ENCODE peak calls at places on chromosomes 1 and 21, in seven cellular contexts. O is NCI-H2029, J is kidney epithelial cell, K is SHP77, Z is epithelial cell of esophagus, H is fibroblast of lung, Y is endothelial cell. M is an unnamed sample.

GRCh38 chr21:45887121-45887611 is 94.4 kb upstream of the COL6A1 start:
- DNase-seq in O (no peak), J (no peak), K (peak), Z (no peak), H (peak), Y (no peak), M (no peak)

GRCh38 chr1:185681034-185681633 is 53.1 kb upstream of the HMCN1 start:
- DNase-seq in O (peak), J (peak), K (peak), Z (peak), H (peak), Y (peak), M (peak)

GRCh38 chr1:10195570-10195969 is 14.8 kb upstream of the KIF1B start:
- DNase-seq in O (no peak), J (no peak), K (no peak), Z (peak), H (peak), Y (no peak), M (no peak)

GRCh38 chr1:151158311-151158710 is 1.9 kb downstream of the TNFAIP8L2 start:
- DNase-seq in O (no peak), J (no peak), K (no peak), Z (no peak), H (no peak), Y (no peak), M (no peak)

GRCh38 chr1:236759252-236759859 is 35.7 kb upstream of the MTR start:
- DNase-seq in O (no peak), J (no peak), K (peak), Z (peak), H (peak), Y (peak), M (peak)

GRCh38 chr1:168801032-168801745 is 72.2 kb upstream of the DPT start:
- DNase-seq in O (no peak), J (no peak), K (no peak), Z (no peak), H (peak), Y (no peak), M (no peak)

GRCh38 chr1:99970713-99971255 is 988 bp downstream of the SLC35A3 start:
- DNase-seq in O (peak), J (no peak), K (no peak), Z (peak), H (no peak), Y (no peak), M (peak)

GRCh38 chr1:242586355-242586670 is 61.8 kb upstream of the PLD5 start:
- DNase-seq in O (no peak), J (no peak), K (no peak), Z (no peak), H (no peak), Y (no peak), M (no peak)

GRCh38 chr21:15210235-15210678 is 145.5 kb upstream of the NRIP1 start:
- DNase-seq in O (no peak), J (no peak), K (no peak), Z (peak), H (no peak), Y (no peak), M (no peak)

GRCh38 chr1:207711285-207711684 is 40.6 kb upstream of the CD46 start:
- DNase-seq in O (no peak), J (no peak), K (no peak), Z (no peak), H (no peak), Y (no peak), M (peak)

GRCh38 chr1:224503161-224504118 is 68.8 kb upstream of the WDR26 start:
- DNase-seq in O (peak), J (peak), K (peak), Z (peak), H (peak), Y (peak), M (peak)

GRCh38 chr1:115052454-115053083 is 22.9 kb downstream of the TSHB start:
- DNase-seq in O (peak), J (peak), K (peak), Z (peak), H (peak), Y (peak), M (peak)

GRCh38 chr1:190176776-190177175 is 300.9 kb downstream of the BRINP3 start:
- DNase-seq in O (no peak), J (no peak), K (no peak), Z (peak), H (peak), Y (no peak), M (no peak)

GRCh38 chr1:204338359-204338758 is 21.4 kb downstream of the PLEKHA6 start:
- DNase-seq in O (no peak), J (no peak), K (no peak), Z (no peak), H (no peak), Y (no peak), M (no peak)

GRCh38 chr1:12620142-12620865 is 2.3 kb upstream of the DHRS3 start:
- DNase-seq in O (no peak), J (no peak), K (no peak), Z (no peak), H (peak), Y (no peak), M (no peak)

GRCh38 chr1:30038134-30039025 is 685.0 kb downstream of the MATN1 start:
- DNase-seq in O (no peak), J (no peak), K (no peak), Z (no peak), H (no peak), Y (no peak), M (no peak)

GRCh38 chr1:243842978-243843490 is 7.0 kb downstream of the AKT3 start:
- DNase-seq in O (no peak), J (no peak), K (no peak), Z (peak), H (peak), Y (no peak), M (no peak)

GRCh38 chr1:1181938-1182410 is 8.3 kb downstream of the TTLL10 start:
- DNase-seq in O (no peak), J (no peak), K (no peak), Z (no peak), H (no peak), Y (no peak), M (no peak)

GRCh38 chr1:245133995-245134715 is 20.6 kb upstream of the KIF26B start:
- DNase-seq in O (no peak), J (no peak), K (no peak), Z (no peak), H (no peak), Y (no peak), M (no peak)

GRCh38 chr1:76950306-76950705 is 83.0 kb downstream of the ST6GALNAC5 start:
- DNase-seq in O (no peak), J (peak), K (no peak), Z (peak), H (peak), Y (no peak), M (no peak)

GRCh38 chr1:227886993-227887696 is 60.6 kb downstream of the WNT9A start:
- DNase-seq in O (no peak), J (no peak), K (no peak), Z (no peak), H (peak), Y (peak), M (no peak)

GRCh38 chr1:45319761-45320160 is 6.9 kb upstream of the HPDL start:
- DNase-seq in O (no peak), J (no peak), K (no peak), Z (no peak), H (no peak), Y (no peak), M (no peak)

GRCh38 chr1:164748253-164748899 is 189.4 kb downstream of the PBX1 start:
- DNase-seq in O (no peak), J (no peak), K (no peak), Z (no peak), H (peak), Y (no peak), M (no peak)

GRCh38 chr1:94384485-94385353 is 33.5 kb upstream of the ABCD3 start:
- DNase-seq in O (peak), J (no peak), K (no peak), Z (no peak), H (no peak), Y (peak), M (no peak)

GRCh38 chr1:233614743-233615521 is 1.0 kb downstream of the KCNK1 start:
- DNase-seq in O (no peak), J (no peak), K (no peak), Z (peak), H (no peak), Y (no peak), M (peak)

GRCh38 chr1:64935551-64936158 is 30.7 kb downstream of the JAK1 start:
- DNase-seq in O (no peak), J (no peak), K (no peak), Z (no peak), H (no peak), Y (no peak), M (no peak)

GRCh38 chr1:960371-961131 is at the start of gene KLHL17:
- DNase-seq in O (peak), J (no peak), K (peak), Z (peak), H (peak), Y (peak), M (peak)

GRCh38 chr1:231357831-231358354 is 19.8 kb downstream of the SPRTN start:
- DNase-seq in O (peak), J (no peak), K (peak), Z (peak), H (peak), Y (peak), M (peak)

GRCh38 chr1:43549921-43550597 is 19.4 kb downstream of the PTPRF start:
- DNase-seq in O (peak), J (peak), K (no peak), Z (peak), H (no peak), Y (peak), M (no peak)

GRCh38 chr1:29669488-29669871 is 433.2 kb downstream of the PTPRU start:
- DNase-seq in O (no peak), J (no peak), K (no peak), Z (no peak), H (no peak), Y (no peak), M (no peak)

GRCh38 chr21:15282666-15283065 is 217.9 kb upstream of the NRIP1 start:
- DNase-seq in O (peak), J (peak), K (no peak), Z (no peak), H (peak), Y (no peak), M (no peak)

GRCh38 chr1:218336353-218336752 is 8.8 kb upstream of the TGFB2 start:
- DNase-seq in O (no peak), J (no peak), K (no peak), Z (peak), H (peak), Y (no peak), M (no peak)

GRCh38 chr1:228378453-228379164 is 28.0 kb downstream of the TRIM11 start:
- DNase-seq in O (no peak), J (no peak), K (peak), Z (peak), H (peak), Y (peak), M (peak)